ENCODE peak calls at places on chromosomes 3 and 15, in ten cellular contexts. One of them, this sample, is unnamed.

GRCh38 chr3:17643691-17644090 is 98.7 kb downstream of the TBC1D5 start:
- DNase-seq in stimulated activated CD4-positive, alpha-beta T cell treated with anti-CD3 and anti-CD28 coated beads, Interleukin-1b, Interleukin-23, amount 100 ng/mL, for 4 hours: no peak
- DNase-seq in NCI-H1105 treated with DMSO at 0.1 percent for 48 hours: no peak
- DNase-seq in NB4: no peak
- DNase-seq in activated CD8-positive, alpha-beta memory T cell treated with anti-CD3 and anti-CD28 coated beads, Interleukin-2, amount 50 U/mL, for 48 hours: no peak
- DNase-seq in globus pallidus: no peak
- DNase-seq in nucleus accumbens: no peak
- DNase-seq in NCI-H2171: no peak
- DNase-seq in lung microvascular endothelial cell: no peak
- DNase-seq in SHP77: no peak
- DNase-seq in this sample: no peak

GRCh38 chr3:147318900-147319299 is 87.4 kb downstream of the ZIC4 start:
- DNase-seq in stimulated activated CD4-positive, alpha-beta T cell treated with anti-CD3 and anti-CD28 coated beads, Interleukin-1b, Interleukin-23, amount 100 ng/mL, for 4 hours: no peak
- DNase-seq in NCI-H1105 treated with DMSO at 0.1 percent for 48 hours: no peak
- DNase-seq in NB4: no peak
- DNase-seq in activated CD8-positive, alpha-beta memory T cell treated with anti-CD3 and anti-CD28 coated beads, Interleukin-2, amount 50 U/mL, for 48 hours: no peak
- DNase-seq in globus pallidus: no peak
- DNase-seq in nucleus accumbens: no peak
- DNase-seq in NCI-H2171: no peak
- DNase-seq in lung microvascular endothelial cell: no peak
- DNase-seq in SHP77: no peak
- DNase-seq in this sample: no peak

GRCh38 chr3:48088056-48088748 is 72.0 kb upstream of the MAP4 start:
- DNase-seq in stimulated activated CD4-positive, alpha-beta T cell treated with anti-CD3 and anti-CD28 coated beads, Interleukin-1b, Interleukin-23, amount 100 ng/mL, for 4 hours: no peak
- DNase-seq in NCI-H1105 treated with DMSO at 0.1 percent for 48 hours: peak
- DNase-seq in NB4: peak
- DNase-seq in activated CD8-positive, alpha-beta memory T cell treated with anti-CD3 and anti-CD28 coated beads, Interleukin-2, amount 50 U/mL, for 48 hours: peak
- DNase-seq in globus pallidus: no peak
- DNase-seq in nucleus accumbens: peak
- DNase-seq in NCI-H2171: no peak
- DNase-seq in lung microvascular endothelial cell: peak
- DNase-seq in SHP77: no peak
- DNase-seq in this sample: no peak

GRCh38 chr15:86073281-86073680 is 6.4 kb upstream of the AGBL1 start:
- DNase-seq in stimulated activated CD4-positive, alpha-beta T cell treated with anti-CD3 and anti-CD28 coated beads, Interleukin-1b, Interleukin-23, amount 100 ng/mL, for 4 hours: no peak
- DNase-seq in NCI-H1105 treated with DMSO at 0.1 percent for 48 hours: no peak
- DNase-seq in NB4: no peak
- DNase-seq in activated CD8-positive, alpha-beta memory T cell treated with anti-CD3 and anti-CD28 coated beads, Interleukin-2, amount 50 U/mL, for 48 hours: no peak
- DNase-seq in globus pallidus: no peak
- DNase-seq in nucleus accumbens: no peak
- DNase-seq in NCI-H2171: no peak
- DNase-seq in lung microvascular endothelial cell: no peak
- DNase-seq in SHP77: no peak
- DNase-seq in this sample: no peak

GRCh38 chr15:93029613-93030429 is 59.2 kb downstream of the RGMA start:
- DNase-seq in stimulated activated CD4-positive, alpha-beta T cell treated with anti-CD3 and anti-CD28 coated beads, Interleukin-1b, Interleukin-23, amount 100 ng/mL, for 4 hours: no peak
- DNase-seq in NCI-H1105 treated with DMSO at 0.1 percent for 48 hours: no peak
- DNase-seq in NB4: no peak
- DNase-seq in activated CD8-positive, alpha-beta memory T cell treated with anti-CD3 and anti-CD28 coated beads, Interleukin-2, amount 50 U/mL, for 48 hours: peak
- DNase-seq in globus pallidus: no peak
- DNase-seq in nucleus accumbens: no peak
- DNase-seq in NCI-H2171: no peak
- DNase-seq in lung microvascular endothelial cell: peak
- DNase-seq in SHP77: no peak
- DNase-seq in this sample: no peak

GRCh38 chr3:63942513-63942912 is 30.3 kb upstream of the SCAANT1 start:
- DNase-seq in stimulated activated CD4-positive, alpha-beta T cell treated with anti-CD3 and anti-CD28 coated beads, Interleukin-1b, Interleukin-23, amount 100 ng/mL, for 4 hours: no peak
- DNase-seq in NCI-H1105 treated with DMSO at 0.1 percent for 48 hours: no peak
- DNase-seq in NB4: no peak
- DNase-seq in activated CD8-positive, alpha-beta memory T cell treated with anti-CD3 and anti-CD28 coated beads, Interleukin-2, amount 50 U/mL, for 48 hours: no peak
- DNase-seq in globus pallidus: no peak
- DNase-seq in nucleus accumbens: no peak
- DNase-seq in NCI-H2171: no peak
- DNase-seq in lung microvascular endothelial cell: no peak
- DNase-seq in SHP77: no peak
- DNase-seq in this sample: no peak

GRCh38 chr15:74171965-74172541 is 1.5 kb upstream of the ISLR start:
- DNase-seq in stimulated activated CD4-positive, alpha-beta T cell treated with anti-CD3 and anti-CD28 coated beads, Interleukin-1b, Interleukin-23, amount 100 ng/mL, for 4 hours: no peak
- DNase-seq in NCI-H1105 treated with DMSO at 0.1 percent for 48 hours: no peak
- DNase-seq in NB4: no peak
- DNase-seq in activated CD8-positive, alpha-beta memory T cell treated with anti-CD3 and anti-CD28 coated beads, Interleukin-2, amount 50 U/mL, for 48 hours: no peak
- DNase-seq in globus pallidus: no peak
- DNase-seq in nucleus accumbens: no peak
- DNase-seq in NCI-H2171: no peak
- DNase-seq in lung microvascular endothelial cell: no peak
- DNase-seq in SHP77: no peak
- DNase-seq in this sample: no peak

GRCh38 chr3:64945171-64945684 is 257.4 kb upstream of the ADAMTS9 start:
- DNase-seq in stimulated activated CD4-positive, alpha-beta T cell treated with anti-CD3 and anti-CD28 coated beads, Interleukin-1b, Interleukin-23, amount 100 ng/mL, for 4 hours: no peak
- DNase-seq in NCI-H1105 treated with DMSO at 0.1 percent for 48 hours: no peak
- DNase-seq in NB4: no peak
- DNase-seq in activated CD8-positive, alpha-beta memory T cell treated with anti-CD3 and anti-CD28 coated beads, Interleukin-2, amount 50 U/mL, for 48 hours: no peak
- DNase-seq in globus pallidus: peak
- DNase-seq in nucleus accumbens: peak
- DNase-seq in NCI-H2171: no peak
- DNase-seq in lung microvascular endothelial cell: peak
- DNase-seq in SHP77: no peak
- DNase-seq in this sample: peak

GRCh38 chr3:3675186-3675585 is 124.0 kb upstream of the LRRN1 start:
- DNase-seq in stimulated activated CD4-positive, alpha-beta T cell treated with anti-CD3 and anti-CD28 coated beads, Interleukin-1b, Interleukin-23, amount 100 ng/mL, for 4 hours: no peak
- DNase-seq in NCI-H1105 treated with DMSO at 0.1 percent for 48 hours: no peak
- DNase-seq in NB4: no peak
- DNase-seq in activated CD8-positive, alpha-beta memory T cell treated with anti-CD3 and anti-CD28 coated beads, Interleukin-2, amount 50 U/mL, for 48 hours: no peak
- DNase-seq in globus pallidus: no peak
- DNase-seq in nucleus accumbens: no peak
- DNase-seq in NCI-H2171: no peak
- DNase-seq in lung microvascular endothelial cell: no peak
- DNase-seq in SHP77: no peak
- DNase-seq in this sample: no peak

GRCh38 chr3:17555525-17555924 is 186.9 kb downstream of the TBC1D5 start:
- DNase-seq in stimulated activated CD4-positive, alpha-beta T cell treated with anti-CD3 and anti-CD28 coated beads, Interleukin-1b, Interleukin-23, amount 100 ng/mL, for 4 hours: no peak
- DNase-seq in NCI-H1105 treated with DMSO at 0.1 percent for 48 hours: no peak
- DNase-seq in NB4: no peak
- DNase-seq in activated CD8-positive, alpha-beta memory T cell treated with anti-CD3 and anti-CD28 coated beads, Interleukin-2, amount 50 U/mL, for 48 hours: no peak
- DNase-seq in globus pallidus: no peak
- DNase-seq in nucleus accumbens: no peak
- DNase-seq in NCI-H2171: no peak
- DNase-seq in lung microvascular endothelial cell: no peak
- DNase-seq in SHP77: no peak
- DNase-seq in this sample: no peak

GRCh38 chr3:190696777-190697501 is 165.6 kb downstream of the GMNC start:
- DNase-seq in stimulated activated CD4-positive, alpha-beta T cell treated with anti-CD3 and anti-CD28 coated beads, Interleukin-1b, Interleukin-23, amount 100 ng/mL, for 4 hours: no peak
- DNase-seq in NCI-H1105 treated with DMSO at 0.1 percent for 48 hours: peak
- DNase-seq in NB4: peak
- DNase-seq in activated CD8-positive, alpha-beta memory T cell treated with anti-CD3 and anti-CD28 coated beads, Interleukin-2, amount 50 U/mL, for 48 hours: no peak
- DNase-seq in globus pallidus: peak
- DNase-seq in nucleus accumbens: no peak
- DNase-seq in NCI-H2171: no peak
- DNase-seq in lung microvascular endothelial cell: peak
- DNase-seq in SHP77: peak
- DNase-seq in this sample: peak

GRCh38 chr3:45553469-45553974 is 41.0 kb upstream of the LIMD1 start:
- DNase-seq in stimulated activated CD4-positive, alpha-beta T cell treated with anti-CD3 and anti-CD28 coated beads, Interleukin-1b, Interleukin-23, amount 100 ng/mL, for 4 hours: no peak
- DNase-seq in NCI-H1105 treated with DMSO at 0.1 percent for 48 hours: no peak
- DNase-seq in NB4: peak
- DNase-seq in activated CD8-positive, alpha-beta memory T cell treated with anti-CD3 and anti-CD28 coated beads, Interleukin-2, amount 50 U/mL, for 48 hours: no peak
- DNase-seq in globus pallidus: no peak
- DNase-seq in nucleus accumbens: peak
- DNase-seq in NCI-H2171: peak
- DNase-seq in lung microvascular endothelial cell: peak
- DNase-seq in SHP77: peak
- DNase-seq in this sample: no peak

GRCh38 chr3:8739757-8740508 is 6.3 kb downstream of the CAV3 start:
- DNase-seq in stimulated activated CD4-positive, alpha-beta T cell treated with anti-CD3 and anti-CD28 coated beads, Interleukin-1b, Interleukin-23, amount 100 ng/mL, for 4 hours: no peak
- DNase-seq in NCI-H1105 treated with DMSO at 0.1 percent for 48 hours: no peak
- DNase-seq in NB4: peak
- DNase-seq in activated CD8-positive, alpha-beta memory T cell treated with anti-CD3 and anti-CD28 coated beads, Interleukin-2, amount 50 U/mL, for 48 hours: no peak
- DNase-seq in globus pallidus: no peak
- DNase-seq in nucleus accumbens: no peak
- DNase-seq in NCI-H2171: no peak
- DNase-seq in lung microvascular endothelial cell: peak
- DNase-seq in SHP77: no peak
- DNase-seq in this sample: no peak

This sample was measured in dermis microvascular lymphatic vessel endothelial cell.